ENCODE peak calls at places on chromosomes 3 and 15, in seven cellular contexts. I, X, D, C, O, Q and A are unnamed samples. For H3K27me3, the result is how much of the 10 kb centered on the place peaks cover.

GRCh38 chr3:43082457-43082856 is 23.4 kb downstream of the POMGNT2 start:
- DNase-seq in X (no peak), C (no peak), D (no peak), O (no peak), I (no peak), Q (no peak), A (no peak)

GRCh38 chr3:125236331-125236903 is 23.9 kb upstream of the SLC12A8 start:
- DNase-seq in O (no peak), Q (no peak), C (no peak), I (no peak), X (no peak), D (no peak), A (no peak)

GRCh38 chr3:138068579-138069174 is 46.7 kb downstream of the DZIP1L start:
- DNase-seq in C (peak), D (peak), X (peak), I (peak), Q (peak), O (peak), A (no peak)

GRCh38 chr3:193207290-193207689 is 33.7 kb upstream of the PLAAT1 start:
- DNase-seq in C (no peak), Q (no peak), O (no peak), X (no peak), D (no peak), I (no peak), A (no peak)

GRCh38 chr3:10500717-10501663 is 4.4 kb downstream of the ATP2B2 start:
- DNase-seq in X (no peak), C (no peak), I (no peak), Q (no peak), D (no peak), O (no peak), A (no peak)

GRCh38 chr3:13217253-13217652 is 144.0 kb upstream of the IQSEC1 start:
- DNase-seq in Q (no peak), O (no peak), X (no peak), I (no peak), C (no peak), D (no peak), A (no peak)

GRCh38 chr3:119352863-119353527 is 58.8 kb downstream of the ARHGAP31 start:
- DNase-seq in D (no peak), C (no peak), Q (peak), O (peak), X (no peak), I (peak), A (no peak)

GRCh38 chr3:13472286-13472685 is 7.8 kb upstream of the HDAC11 start:
- DNase-seq in O (no peak), D (no peak), C (no peak), Q (no peak), X (no peak), I (no peak), A (no peak)

GRCh38 chr15:88656760-88657221 is 18.0 kb downstream of the ISG20 start:
- DNase-seq in D (no peak), C (peak), Q (no peak), X (no peak), O (no peak), I (no peak), A (peak)

GRCh38 chr3:49718419-49719213 is 868 bp downstream of the AMIGO3 start:
- DNase-seq in I (no peak), D (no peak), X (no peak), C (no peak), O (no peak), Q (no peak), A (peak)

GRCh38 chr3:167884481-167884880 is 149.0 kb downstream of the SERPINI1 start:
- DNase-seq in X (no peak), Q (no peak), O (no peak), C (no peak), D (no peak), I (no peak), A (no peak)

GRCh38 chr3:70774641-70775040 is 462.2 kb upstream of the MDFIC2 start:
- DNase-seq in O (no peak), X (no peak), I (peak), D (no peak), Q (no peak), C (no peak), A (no peak)

GRCh38 chr3:114411811-114412803 is 118.3 kb downstream of the TIGIT start:
- DNase-seq in X (no peak), I (peak), O (no peak), Q (peak), C (no peak), D (no peak), A (no peak)

GRCh38 chr15:92714071-92714456 is 58.5 kb upstream of the FAM174B start:
- DNase-seq in O (no peak), C (no peak), D (peak), X (peak), Q (peak), I (peak), A (no peak)

GRCh38 chr3:42502429-42503250 is at the start of gene VIPR1:
- DNase-seq in Q (peak), I (no peak), C (peak), O (peak), X (peak), D (peak), A (peak)

GRCh38 chr3:13072239-13073041 is 789 bp downstream of the IQSEC1 start:
- DNase-seq in Q (no peak), O (peak), D (no peak), I (peak), C (no peak), X (peak), A (no peak)

GRCh38 chr3:44721231-44722102 is 8.0 kb upstream of the ZNF501 start:
- DNase-seq in X (no peak), D (no peak), O (no peak), Q (no peak), C (no peak), I (peak), A (no peak)

GRCh38 chr3:119382134-119382533 is 81.3 kb downstream of the TMEM39A start:
- DNase-seq in Q (no peak), O (no peak), D (no peak), I (no peak), C (no peak), X (no peak), A (no peak)

GRCh38 chr3:141487419-141488345 is 855 bp downstream of the RASA2 start:
- DNase-seq in X (peak), Q (peak), I (peak), D (peak), O (peak), C (peak), A (peak)

GRCh38 chr15:93617443-93617842 is 528.4 kb upstream of the RGMA start:
- DNase-seq in I (no peak), C (no peak), O (no peak), X (no peak), D (no peak), Q (no peak), A (no peak)

GRCh38 chr3:126959144-126959920 is 23.6 kb upstream of the PLXNA1 start:
- DNase-seq in C (no peak), I (no peak), D (no peak), X (no peak), O (no peak), Q (no peak), A (peak)

GRCh38 chr3:66199089-66199473 is 21.7 kb upstream of the SLC25A26 start:
- DNase-seq in X (no peak), Q (no peak), O (no peak), I (no peak), C (no peak), D (no peak), A (no peak)

GRCh38 chr3:52926556-52926955 is 29.2 kb upstream of the STIMATE start:
- DNase-seq in I (no peak), Q (no peak), D (no peak), X (no peak), O (no peak), C (no peak), A (no peak)

GRCh38 chr3:166425900-166426611 is 588.8 kb upstream of the BCHE start:
- DNase-seq in X (no peak), Q (no peak), C (no peak), I (no peak), D (no peak), O (no peak), A (no peak)

GRCh38 chr3:117567903-117568302 is 858.3 kb downstream of the TUSC7 start:
- DNase-seq in I (no peak), D (no peak), O (no peak), X (no peak), Q (no peak), C (no peak), A (no peak)

GRCh38 chr3:196219194-196219969 is 3.0 kb downstream of the SLC51A start:
- DNase-seq in O (peak), C (peak), D (peak), X (peak), Q (peak), I (peak), A (no peak)

GRCh38 chr15:38996111-38996541 is 431.5 kb upstream of the RASGRP1 start:
- DNase-seq in Q (peak), I (peak), D (no peak), O (no peak), C (no peak), X (no peak), A (no peak)

GRCh38 chr3:49882182-49882581 is 12.5 kb upstream of the CAMKV start:
- DNase-seq in I (peak), D (no peak), O (peak), Q (no peak), C (no peak), X (no peak), A (no peak)

GRCh38 chr15:87527416-87527815 is 729.1 kb downstream of the NTRK3 start:
- DNase-seq in C (no peak), I (no peak), X (no peak), O (no peak), D (no peak), Q (no peak), A (peak)

GRCh38 chr15:74390552-74391288 is 23.3 kb upstream of the CYP11A1 start:
- DNase-seq in X (no peak), D (no peak), Q (no peak), I (no peak), C (no peak), O (no peak), A (no peak)

GRCh38 chr15:72592103-72592502 is 62.4 kb upstream of the GOLGA6B start:
- DNase-seq in X (no peak), I (no peak), C (no peak), D (no peak), O (no peak), Q (no peak), A (no peak)

GRCh38 chr3:71495708-71496472 is 87.6 kb downstream of the FOXP1 start:
- DNase-seq in I (peak), X (no peak), O (no peak), D (no peak), C (no peak), Q (peak), A (no peak)

GRCh38 chr3:148861277-148861869 is 3.7 kb upstream of the CPA3 start:
- DNase-seq in O (no peak), Q (no peak), C (no peak), D (no peak), X (no peak), I (peak), A (no peak)

GRCh38 chr15:27382296-27382695 is 411.3 kb downstream of the GABRG3 start:
- DNase-seq in Q (no peak), C (no peak), X (no peak), O (no peak), D (no peak), I (no peak), A (no peak)

GRCh38 chr3:51977449-51978142 is 2.7 kb downstream of the ABHD14A start:
- DNase-seq in O (no peak), Q (no peak), I (no peak), D (no peak), C (no peak), X (no peak), A (no peak)

DNA sequence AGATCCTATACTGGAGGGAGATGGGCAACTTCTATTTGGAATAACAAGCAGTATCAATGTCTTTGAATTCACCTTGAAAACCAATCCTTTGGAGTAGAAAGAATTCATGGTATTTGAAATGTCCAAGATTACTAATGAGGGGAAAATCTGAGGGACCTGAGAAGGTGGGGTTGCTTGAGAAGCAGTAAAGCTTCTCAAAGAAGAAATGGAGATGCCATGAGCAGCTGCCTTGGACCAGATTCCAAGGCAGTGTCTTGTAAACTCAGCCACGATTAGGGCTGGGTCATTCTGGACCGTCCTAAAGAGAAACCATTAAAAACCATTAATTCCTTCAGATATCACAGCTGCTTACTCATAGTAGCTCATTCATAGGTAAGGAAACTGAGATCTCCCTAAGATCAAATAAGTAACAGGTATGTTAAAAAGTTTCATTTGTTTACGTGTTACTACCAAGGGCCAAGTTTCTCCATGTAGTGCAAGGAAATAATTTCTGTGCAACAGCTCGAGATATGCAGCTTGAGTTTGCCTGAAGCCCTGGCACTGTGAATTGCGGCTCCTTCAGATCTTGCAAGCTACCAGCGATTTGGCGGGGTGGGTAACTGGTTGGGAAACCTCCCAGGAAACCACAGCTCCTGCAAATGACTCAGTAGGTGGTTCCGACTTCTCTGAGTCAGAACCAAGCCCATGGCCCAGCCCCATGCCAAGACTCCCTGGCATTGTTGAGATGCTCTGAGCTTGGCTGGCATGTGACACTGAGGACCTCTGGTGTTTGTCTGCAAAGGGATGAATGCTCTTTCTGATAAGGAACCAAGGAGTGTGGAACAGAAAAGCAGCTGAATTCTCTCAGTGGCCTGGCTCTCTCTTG is 296.8 kb downstream of the RORA start:
- DNase-seq in C (peak), Q (no peak), O (no peak), D (no peak), X (peak), I (peak), A (peak)
- TF ChIP-seq CTCF in C (no peak), Q (peak), O (peak), D (no peak), X (no peak), I (no peak), A (peak)

DNA sequence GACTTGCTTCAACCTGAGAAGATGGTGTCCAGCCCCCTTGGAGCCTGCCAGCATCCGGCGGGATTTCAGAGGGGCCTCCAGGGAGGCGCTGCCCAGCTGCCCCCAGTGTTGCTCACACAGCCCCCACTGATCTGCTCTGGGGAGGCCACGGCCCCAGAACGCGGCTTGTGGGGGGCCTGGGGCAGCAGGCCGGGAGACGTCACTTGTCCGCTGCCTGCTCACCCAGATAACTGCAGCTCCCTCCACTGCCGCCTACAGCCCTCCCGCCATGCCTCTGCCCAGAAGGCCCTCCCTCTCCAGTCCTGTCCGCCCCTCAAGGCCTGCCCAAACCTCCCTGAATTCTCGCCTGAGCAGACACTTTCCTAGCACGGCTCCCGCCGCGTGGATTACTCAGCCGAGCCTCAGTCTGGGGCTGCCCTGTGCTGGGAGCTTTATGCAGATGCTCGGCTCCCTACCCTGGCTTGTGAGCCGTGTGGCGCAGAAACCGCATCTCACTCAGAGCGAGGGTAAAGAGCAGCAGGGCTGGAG is 17.2 kb upstream of the ADIPOQ start:
- DNase-seq in C (no peak), X (peak), D (peak), Q (peak), I (peak), O (no peak), A (no peak)
- H3K27me3 ChIP-seq in C (under half), X (under half), D (under half), Q (under half), I (under half), O (under half), A (under half)

DNA sequence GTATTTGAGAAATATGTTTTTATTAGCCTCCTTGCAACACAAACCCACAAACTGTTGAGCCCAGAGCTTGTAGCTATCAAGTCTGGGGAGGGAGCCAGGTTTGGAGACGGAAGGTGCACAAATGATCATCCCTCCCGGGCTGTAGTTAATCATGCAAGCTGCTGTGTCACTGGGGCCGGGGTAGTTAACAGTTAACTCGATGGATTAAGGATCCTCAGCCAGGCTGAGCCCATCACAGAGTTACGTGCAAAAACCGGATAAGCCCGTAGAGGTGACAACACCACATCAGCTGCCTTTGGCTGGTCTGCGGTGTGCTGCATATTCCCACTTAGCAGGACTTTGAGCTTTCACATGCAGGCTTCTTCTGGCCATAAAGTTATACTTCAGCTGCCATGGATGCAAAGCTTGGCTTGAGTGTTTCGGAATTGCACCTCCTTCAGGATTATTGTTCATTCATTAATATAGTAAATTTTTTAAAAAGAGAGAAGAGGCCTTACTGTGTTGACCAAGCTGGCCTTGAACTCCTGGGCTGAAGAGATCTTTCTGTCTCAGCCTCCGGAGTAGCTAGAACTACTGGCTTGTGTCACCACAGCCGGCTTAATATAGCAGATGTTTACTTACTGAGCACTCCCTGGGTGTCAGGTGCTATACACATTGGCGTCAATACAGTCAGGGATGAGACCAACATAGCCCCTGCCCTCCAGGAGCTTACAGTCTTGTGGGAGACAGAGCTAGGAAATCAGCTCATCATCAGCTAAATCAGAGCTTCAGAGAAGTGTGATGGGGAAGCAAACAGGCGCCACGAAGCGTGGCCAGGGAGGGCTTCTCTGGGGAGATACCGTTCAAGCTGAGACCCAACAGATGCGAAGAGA is 226.8 kb upstream of the BHLHE40 start:
- DNase-seq in D (no peak), I (peak), C (no peak), X (no peak), O (no peak), Q (no peak), A (no peak)
- H3K27ac ChIP-seq in D (peak), I (no peak), C (peak), X (peak), O (peak), Q (no peak), A (peak)

GRCh38 chr3:179005213-179005612 is 66.4 kb downstream of the ZMAT3 start:
- DNase-seq in D (no peak), O (no peak), Q (no peak), I (no peak), X (no peak), C (no peak), A (no peak)
- TF ChIP-seq CTCF in D (no peak), O (no peak), Q (no peak), I (no peak), X (no peak), C (no peak), A (no peak)